ENCODE peak calls at places on chromosome 11, in four cellular contexts. H is SK-N-SH, O is thyroid gland, Q is astrocyte of the spinal cord. T is an unnamed sample.

GRCh38 chr11:20966489-20966888 is 297.1 kb downstream of the NELL1 start:
- DNase-seq in O (no peak), H (no peak), Q (no peak), T (no peak)

GRCh38 chr11:120740424-120740823 is 228.9 kb downstream of the GRIK4 start:
- DNase-seq in H (no peak), Q (no peak), O (no peak), T (no peak)

GRCh38 chr11:92297551-92298237 is 73.1 kb downstream of the FAT3 start:
- DNase-seq in H (no peak), Q (no peak), O (no peak), T (no peak)

GRCh38 chr11:1744137-1744878 is 6.1 kb downstream of the IFITM10 start:
- DNase-seq in H (peak; percentile 63), O (no peak), Q (no peak), T (peak; percentile 19)

GRCh38 chr11:127074151-127074761 is 73.7 kb upstream of the KIRREL3 start:
- DNase-seq in O (no peak), Q (peak; percentile 29), H (peak; percentile 36), T (peak; percentile 60)

GRCh38 chr11:704189-704798 is 1.7 kb upstream of the EPS8L2 start:
- DNase-seq in O (no peak), Q (no peak), H (no peak), T (no peak)

GRCh38 chr11:70364745-70365535 is 33.4 kb upstream of the CTTN start:
- DNase-seq in O (no peak), Q (no peak), H (no peak), T (no peak)

GRCh38 chr11:92880391-92880790 is 89.1 kb upstream of the MTNR1B start:
- DNase-seq in O (no peak), H (no peak), Q (peak; percentile 56), T (no peak)

GRCh38 chr11:114090976-114091375 is 31.5 kb downstream of the ZBTB16 start:
- DNase-seq in H (no peak), Q (no peak), O (no peak), T (no peak)

GRCh38 chr11:68775951-68776388 is 24.6 kb upstream of the TESMIN start:
- DNase-seq in Q (no peak), O (no peak), H (no peak), T (no peak)

GRCh38 chr11:48103621-48104561 is 112.7 kb upstream of the OR4B1 start:
- DNase-seq in O (no peak), Q (no peak), H (no peak), T (peak; percentile 20)

GRCh38 chr11:46675288-46675851 is 25.0 kb downstream of the ARHGAP1 start:
- DNase-seq in H (no peak), O (peak; percentile 65), Q (peak; percentile 69), T (peak; percentile 76)

GRCh38 chr11:95692526-95693270 is 96.9 kb downstream of the FAM76B start:
- DNase-seq in Q (no peak), O (no peak), H (no peak), T (peak; percentile 70)

GRCh38 chr11:1083621-1084551 is 9.2 kb downstream of the MUC2 start:
- DNase-seq in Q (no peak), H (no peak), O (no peak), T (no peak)

GRCh38 chr11:71500601-71501021 is 26.5 kb upstream of the KRTAP5-7 start:
- DNase-seq in O (peak; percentile 68), Q (no peak), H (peak; percentile 77), T (no peak)

GRCh38 chr11:1564535-1565172 is 7.4 kb downstream of the DUSP8 start:
- DNase-seq in O (no peak), Q (peak; percentile 89), H (peak; percentile 88), T (peak; percentile 83)

GRCh38 chr11:102946237-102946636 is 9.3 kb downstream of the MMP13 start:
- DNase-seq in Q (no peak), O (no peak), H (no peak), T (no peak)

GRCh38 chr11:123063396-123064267 is 1.7 kb upstream of the HSPA8 start:
- DNase-seq in O (peak; percentile 44), H (no peak), Q (peak; percentile 78), T (peak; percentile 84)

GRCh38 chr11:38274031-38274430 is 1676.0 kb upstream of the RAG2 start:
- DNase-seq in Q (peak; percentile 49), O (no peak), H (no peak), T (peak; percentile 5)

DNA sequence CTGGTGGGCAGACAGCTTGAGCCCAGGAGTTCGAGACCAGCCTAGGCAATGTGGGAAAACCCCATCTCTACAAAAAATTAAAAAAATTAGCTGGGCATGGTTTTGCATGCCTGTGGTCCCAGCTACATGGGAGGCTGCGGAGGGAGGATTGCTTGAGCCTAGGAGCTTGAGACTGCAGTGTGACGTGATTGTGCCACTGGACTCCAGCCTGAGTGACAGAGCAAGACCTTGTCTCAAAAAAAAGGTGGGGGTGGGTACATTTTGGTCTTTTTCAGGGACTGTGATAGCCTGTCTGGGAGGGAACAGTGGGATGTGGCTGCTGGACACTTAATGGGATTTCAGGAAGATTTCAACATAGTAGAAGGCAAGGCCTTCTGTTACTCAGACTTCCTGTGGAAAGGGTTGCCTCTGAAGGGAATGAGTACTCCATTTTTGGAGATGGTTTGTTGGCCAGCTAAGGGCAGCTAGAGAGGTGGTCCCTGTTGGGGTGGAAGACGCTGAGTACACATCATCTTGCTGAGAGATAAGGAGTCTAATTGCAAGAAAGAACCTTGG is 40.6 kb downstream of the RELT start:
- DNase-seq in O (no peak), H (no peak), Q (no peak), T (peak; percentile 43)
- H3K4me3 ChIP-seq in O (no peak overlapping the region), H (no peak overlapping the region), Q (no peak overlapping the region), T (no peak overlapping the region)

GRCh38 chr11:131409307-131409706 is 38.9 kb downstream of the NTM start:
- DNase-seq in H (no peak), Q (no peak), O (no peak), T (no peak)
- TF ChIP-seq CTCF in H (no peak), Q (no peak), O (no peak), T (no peak)

DNA sequence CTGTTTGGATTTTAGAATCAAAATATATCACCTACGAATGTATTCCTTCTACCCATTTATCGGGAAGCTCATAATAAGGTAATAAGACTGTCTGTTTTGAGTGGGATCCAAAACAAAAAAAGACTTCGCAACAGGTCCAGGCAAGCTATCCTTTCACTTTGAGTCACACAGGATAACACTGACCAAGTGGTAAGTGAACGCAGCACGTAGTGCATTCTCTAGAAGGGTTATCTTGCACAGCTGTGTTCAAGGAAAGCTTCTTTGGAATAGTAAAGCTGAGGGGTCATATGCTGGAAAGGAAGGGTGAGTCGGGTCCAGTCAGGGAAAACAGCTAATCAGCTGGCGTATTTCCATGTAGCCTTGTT is 22.3 kb upstream of the NRGN start:
- DNase-seq in Q (no peak), O (no peak), H (no peak), T (peak; percentile 46)
- H3K4me3 ChIP-seq in Q (no peak overlapping the region), O (no peak overlapping the region), H (no peak overlapping the region), T (peak overlapping the region; percentile 48)

DNA sequence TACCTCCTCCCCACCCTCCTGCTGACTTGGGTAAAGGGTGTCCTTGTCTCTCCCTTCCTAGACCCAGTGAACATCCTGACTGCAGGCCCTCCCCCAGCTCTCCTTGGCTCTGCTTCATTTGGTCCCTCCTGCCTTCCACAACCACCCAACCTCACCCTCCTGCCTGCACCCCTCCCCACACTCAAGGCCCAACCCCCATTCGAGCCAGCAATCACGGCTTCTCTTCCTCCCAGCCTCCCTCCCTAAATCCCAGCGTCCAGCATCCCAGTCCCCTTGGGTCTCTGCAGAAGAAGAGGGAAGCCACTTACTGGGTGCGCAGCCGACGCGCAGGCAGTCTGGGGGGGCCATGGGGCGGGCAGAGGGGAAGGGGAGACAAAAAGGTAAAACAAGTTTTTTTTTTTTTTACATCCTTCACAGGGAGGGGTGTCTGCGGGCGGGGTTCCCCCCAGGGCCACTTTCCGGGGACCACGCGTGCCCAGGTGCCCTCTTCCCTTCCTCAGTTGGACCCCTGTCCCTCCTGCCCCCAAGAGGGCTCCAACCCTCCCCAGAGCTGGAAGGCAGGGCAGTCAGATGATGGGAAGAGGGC is 62.5 kb downstream of the SLC22A12 start:
- DNase-seq in H (no peak), O (no peak), Q (no peak), T (no peak)
- TF ChIP-seq CTCF in H (no peak), O (no peak), Q (no peak), T (no peak)

GRCh38 chr11:66467756-66468155 is 1.1 kb downstream of the PELI3 start:
- DNase-seq in H (peak; percentile 54), O (no peak), Q (no peak), T (no peak)
- H3K4me3 ChIP-seq in H (peak overlapping the region; percentile 76), O (no peak overlapping the region), Q (peak overlapping the region; percentile 56), T (peak overlapping the region; percentile 59)

GRCh38 chr11:62439785-62440602 is 21.2 kb downstream of the SCGB1A1 start:
- DNase-seq in O (no peak), Q (no peak), H (peak; percentile 37), T (peak; percentile 38)
- TF ChIP-seq CTCF in O (no peak), Q (no peak), H (peak; percentile 17), T (peak; percentile 24)

GRCh38 chr11:133955091-133955846 is 1.5 kb downstream of the IGSF9B start:
- DNase-seq in H (peak; percentile 81), O (peak; percentile 68), Q (no peak), T (peak; percentile 22)

GRCh38 chr11:133955945-133956421 is 785 bp downstream of the IGSF9B start:
- DNase-seq in O (peak; percentile 17), H (peak; percentile 71), Q (no peak), T (no peak)

GRCh38 chr11:133953999-133954398 is 2.8 kb downstream of the IGSF9B start:
- DNase-seq in O (no peak), H (no peak), Q (no peak), T (no peak)

GRCh38 chr11:133956650-133957633 is at the start of gene IGSF9B:
- DNase-seq in Q (peak; percentile 65), H (peak; percentile 98), O (peak; percentile 93), T (peak; percentile 57)

DNA sequence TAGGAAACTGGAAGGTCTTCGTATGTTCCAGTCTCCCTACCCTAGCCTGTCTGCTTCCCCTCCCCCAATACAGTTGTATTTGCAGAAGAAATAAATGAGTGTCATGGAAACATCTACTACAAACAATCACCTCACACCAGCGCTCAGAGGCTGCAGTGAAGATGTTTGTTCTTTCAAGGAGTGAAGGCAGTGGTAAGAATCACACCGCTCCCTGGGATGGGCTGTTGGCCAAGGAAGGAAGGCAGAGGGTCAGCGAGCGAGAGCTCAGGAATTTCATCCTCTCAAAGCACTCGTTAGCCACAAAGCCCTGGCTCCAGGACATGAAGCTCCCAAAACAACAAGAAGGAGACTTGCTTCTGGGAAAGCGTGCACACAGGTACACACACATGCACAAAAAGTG is 1.2 kb upstream of the IGSF9B start:
- DNase-seq in H (no peak), Q (peak; percentile 9), O (peak; percentile 95), T (peak; percentile 35)
- H3K4me3 ChIP-seq in H (no peak overlapping the region), Q (no peak overlapping the region), O (no peak overlapping the region), T (no peak overlapping the region)

GRCh38 chr11:33775832-33776231 is 1.5 kb upstream of the FBXO3 start:
- DNase-seq in H (no peak), O (no peak), Q (no peak), T (peak; percentile 9)
- TF ChIP-seq CTCF in H (no peak), O (no peak), Q (no peak), T (no peak)

T was measured in cardiac fibroblast.